ENCODE peak calls at places on chromosome 21, in ten cellular contexts. A is NCI-H1417, X is HFFc6, U is AG08395, H is ascending aorta, B is A549, E is foreskin fibroblast, W is choroid plexus epithelial cell, M is amniotic stem cell, Q is aorta. C is an unnamed sample.

GRCh38 chr21:42666023-42666747 is 12.8 kb downstream of the PDE9A start:
- DNase-seq in A (peak; percentile 19), X (no peak), U (no peak), H (no peak), B (peak; percentile 24), E (no peak), W (no peak), M (no peak), Q (no peak), C (no peak)

GRCh38 chr21:38263493-38263892 is 6.7 kb downstream of the KCNJ15 start:
- DNase-seq in A (no peak), X (peak; percentile 92), U (peak; percentile 56), H (no peak), B (no peak), E (peak; percentile 63), W (peak; percentile 65), M (no peak), Q (no peak), C (no peak)

GRCh38 chr21:36104306-36105300 is 30.3 kb upstream of the CBR3 start:
- DNase-seq in A (no peak), X (no peak), U (no peak), H (no peak), B (no peak), E (peak; percentile 59), W (peak; percentile 70), M (no peak), Q (peak; percentile 83), C (peak; percentile 38)

GRCh38 chr21:40070871-40071270 is 203.6 kb downstream of the PCP4 start:
- DNase-seq in A (no peak), X (no peak), U (no peak), H (no peak), B (no peak), E (no peak), W (no peak), M (no peak), Q (no peak), C (peak; percentile 1)

GRCh38 chr21:37008705-37009104 is 2.2 kb downstream of the RIPPLY3 start:
- DNase-seq in A (peak; percentile 99), X (no peak), U (no peak), H (no peak), B (no peak), E (no peak), W (no peak), M (no peak), Q (no peak), C (no peak)

GRCh38 chr21:26267389-26267788 is 96.8 kb upstream of the APP start:
- DNase-seq in A (peak; percentile 56), X (no peak), U (no peak), H (no peak), B (no peak), E (no peak), W (no peak), M (no peak), Q (no peak), C (no peak)

GRCh38 chr21:42513151-42513984 is at the start of gene SLC37A1:
- DNase-seq in A (peak; percentile 77), X (no peak), U (no peak), H (no peak), B (no peak), E (peak; percentile 19), W (no peak), M (no peak), Q (no peak), C (no peak)

GRCh38 chr21:42298237-42298636 is 17.0 kb downstream of the TFF3 start:
- DNase-seq in A (no peak), X (no peak), U (no peak), H (no peak), B (no peak), E (no peak), W (no peak), M (no peak), Q (no peak), C (no peak)

GRCh38 chr21:45379171-45379900 is 25.6 kb upstream of the COL18A1 start:
- DNase-seq in A (no peak), X (no peak), U (no peak), H (no peak), B (no peak), E (no peak), W (no peak), M (no peak), Q (peak; percentile 45), C (no peak)

GRCh38 chr21:14418920-14419319 is 36.0 kb upstream of the HSPA13 start:
- DNase-seq in A (no peak), X (no peak), U (no peak), H (no peak), B (no peak), E (no peak), W (no peak), M (no peak), Q (no peak), C (no peak)

GRCh38 chr21:27649323-27649722 is 682.4 kb upstream of the ADAMTS5 start:
- DNase-seq in A (no peak), X (peak; percentile 91), U (peak; percentile 74), H (no peak), B (no peak), E (peak; percentile 92), W (peak; percentile 91), M (peak; percentile 69), Q (no peak), C (peak; percentile 92)